ENCODE peak calls at places on chromosomes 3 and 15, in five cellular contexts. K is GM13976, D is T follicular helper cell, W is NCI-H446, R is ovary. C is an unnamed sample.

GRCh38 chr3:161630791-161631190 is 134.2 kb downstream of the OTOL1 start:
- DNase-seq in K (no peak), D (no peak), R (no peak), W (no peak), C (no peak)

GRCh38 chr3:129556890-129557736 is 14.1 kb downstream of the H1-8 start:
- DNase-seq in W (no peak), K (no peak), D (no peak), R (no peak), C (no peak)

GRCh38 chr15:62125763-62126162 is 39.3 kb downstream of the C2CD4B start:
- DNase-seq in K (no peak), R (no peak), D (no peak), W (peak), C (no peak)

GRCh38 chr3:178195824-178196223 is 340.4 kb upstream of the KCNMB2 start:
- DNase-seq in K (no peak), W (no peak), R (no peak), D (no peak), C (no peak)

GRCh38 chr3:12729313-12729676 is 29.8 kb downstream of the TMEM40 start:
- DNase-seq in W (no peak), D (no peak), K (no peak), R (no peak), C (no peak)

GRCh38 chr15:60651734-60652141 is 172.8 kb upstream of the ICE2 start:
- DNase-seq in K (no peak), R (no peak), W (no peak), D (no peak), C (peak)

GRCh38 chr3:38099518-38099917 is 37.4 kb downstream of the ACAA1 start:
- DNase-seq in W (no peak), R (no peak), K (no peak), D (no peak), C (no peak)

GRCh38 chr15:51623386-51623938 is 891 bp upstream of the DMXL2 start:
- DNase-seq in W (no peak), R (no peak), K (no peak), D (no peak), C (no peak)

GRCh38 chr3:58591496-58592133 is 14.4 kb upstream of the FAM107A start:
- DNase-seq in W (no peak), D (no peak), K (no peak), R (no peak), C (no peak)

GRCh38 chr3:153210116-153210515 is 48.1 kb downstream of the RAP2B start:
- DNase-seq in R (no peak), D (peak), W (no peak), K (no peak), C (no peak)